ENCODE peak calls at places on chromosomes 1 and 21, in nine cellular contexts. One of them, this sample, is unnamed. For H3K4me1, the result is how much of the 10 kb centered on the place peaks cover.

GRCh38 chr1:30047576-30047975 is 675.8 kb downstream of the MATN1 start:
- DNase-seq in keratinocyte: no peak
- DNase-seq in PC-3: no peak
- DNase-seq in CD8-positive, alpha-beta T cell: no peak
- DNase-seq in small intestine: no peak
- DNase-seq in colonic mucosa: no peak
- DNase-seq in breast epithelium: no peak
- DNase-seq in BE2C: no peak
- DNase-seq in endothelial cell of umbilical vein: no peak
- DNase-seq in this sample: no peak

GRCh38 chr21:45894891-45895777 is 86.4 kb upstream of the COL6A1 start:
- DNase-seq in keratinocyte: no peak
- DNase-seq in PC-3: no peak
- DNase-seq in CD8-positive, alpha-beta T cell: no peak
- DNase-seq in small intestine: no peak
- DNase-seq in colonic mucosa: no peak
- DNase-seq in breast epithelium: no peak
- DNase-seq in BE2C: no peak
- DNase-seq in endothelial cell of umbilical vein: no peak
- DNase-seq in this sample: no peak

GRCh38 chr1:15258828-15259588 is 12.0 kb downstream of the FHAD1 start:
- DNase-seq in keratinocyte: no peak
- DNase-seq in PC-3: no peak
- DNase-seq in CD8-positive, alpha-beta T cell: no peak
- DNase-seq in small intestine: no peak
- DNase-seq in colonic mucosa: no peak
- DNase-seq in breast epithelium: no peak
- DNase-seq in BE2C: no peak
- DNase-seq in endothelial cell of umbilical vein: no peak
- DNase-seq in this sample: no peak

GRCh38 chr1:17117451-17118265 is 1.6 kb downstream of the PADI2 start:
- DNase-seq in keratinocyte: no peak
- DNase-seq in PC-3: no peak
- DNase-seq in CD8-positive, alpha-beta T cell: no peak
- DNase-seq in small intestine: no peak
- DNase-seq in colonic mucosa: no peak
- DNase-seq in breast epithelium: no peak
- DNase-seq in BE2C: no peak
- DNase-seq in endothelial cell of umbilical vein: no peak
- DNase-seq in this sample: no peak

GRCh38 chr1:161044908-161045748 is 649 bp downstream of the USF1 start:
- DNase-seq in keratinocyte: no peak
- DNase-seq in PC-3: peak
- DNase-seq in CD8-positive, alpha-beta T cell: peak
- DNase-seq in small intestine: peak
- DNase-seq in colonic mucosa: peak
- DNase-seq in breast epithelium: peak
- DNase-seq in BE2C: peak
- DNase-seq in endothelial cell of umbilical vein: peak
- DNase-seq in this sample: peak

GRCh38 chr1:76074321-76075187 is at the start of gene ST6GALNAC3:
- DNase-seq in keratinocyte: no peak
- DNase-seq in PC-3: no peak
- DNase-seq in CD8-positive, alpha-beta T cell: peak
- DNase-seq in small intestine: peak
- DNase-seq in colonic mucosa: peak
- DNase-seq in breast epithelium: peak
- DNase-seq in BE2C: peak
- DNase-seq in endothelial cell of umbilical vein: peak
- DNase-seq in this sample: peak

GRCh38 chr1:186828612-186829542 is at the start of gene PLA2G4A:
- DNase-seq in keratinocyte: peak
- DNase-seq in PC-3: peak
- DNase-seq in CD8-positive, alpha-beta T cell: no peak
- DNase-seq in small intestine: peak
- DNase-seq in colonic mucosa: peak
- DNase-seq in breast epithelium: no peak
- DNase-seq in BE2C: no peak
- DNase-seq in endothelial cell of umbilical vein: peak
- DNase-seq in this sample: peak

GRCh38 chr1:26302733-26303405 is 3.6 kb downstream of the UBXN11 start:
- DNase-seq in keratinocyte: no peak
- DNase-seq in PC-3: peak
- DNase-seq in CD8-positive, alpha-beta T cell: no peak
- DNase-seq in small intestine: no peak
- DNase-seq in colonic mucosa: no peak
- DNase-seq in breast epithelium: no peak
- DNase-seq in BE2C: no peak
- DNase-seq in endothelial cell of umbilical vein: no peak
- DNase-seq in this sample: no peak

GRCh38 chr1:28392027-28392652 is 22.6 kb downstream of the PHACTR4 start:
- DNase-seq in keratinocyte: no peak
- DNase-seq in PC-3: peak
- DNase-seq in CD8-positive, alpha-beta T cell: no peak
- DNase-seq in small intestine: no peak
- DNase-seq in colonic mucosa: no peak
- DNase-seq in breast epithelium: no peak
- DNase-seq in BE2C: no peak
- DNase-seq in endothelial cell of umbilical vein: no peak
- DNase-seq in this sample: peak

GRCh38 chr1:151443846-151444790 is 15.2 kb downstream of the POGZ start:
- DNase-seq in keratinocyte: peak
- DNase-seq in PC-3: peak
- DNase-seq in CD8-positive, alpha-beta T cell: peak
- DNase-seq in small intestine: peak
- DNase-seq in colonic mucosa: peak
- DNase-seq in breast epithelium: no peak
- DNase-seq in BE2C: peak
- DNase-seq in endothelial cell of umbilical vein: peak
- DNase-seq in this sample: peak

GRCh38 chr1:212133319-212133718 is 97.8 kb downstream of the DTL start:
- DNase-seq in keratinocyte: no peak
- DNase-seq in PC-3: no peak
- DNase-seq in CD8-positive, alpha-beta T cell: no peak
- DNase-seq in small intestine: no peak
- DNase-seq in colonic mucosa: no peak
- DNase-seq in breast epithelium: no peak
- DNase-seq in BE2C: no peak
- DNase-seq in endothelial cell of umbilical vein: no peak
- DNase-seq in this sample: no peak

GRCh38 chr1:34847094-34847493 is 12.5 kb downstream of the SMIM12 start:
- DNase-seq in keratinocyte: no peak
- DNase-seq in PC-3: no peak
- DNase-seq in CD8-positive, alpha-beta T cell: no peak
- DNase-seq in small intestine: no peak
- DNase-seq in colonic mucosa: no peak
- DNase-seq in breast epithelium: no peak
- DNase-seq in BE2C: no peak
- DNase-seq in endothelial cell of umbilical vein: peak
- DNase-seq in this sample: no peak

GRCh38 chr1:20733361-20733975 is 965 bp upstream of the SH2D5 start:
- DNase-seq in keratinocyte: no peak
- DNase-seq in PC-3: peak
- DNase-seq in CD8-positive, alpha-beta T cell: no peak
- DNase-seq in small intestine: no peak
- DNase-seq in colonic mucosa: no peak
- DNase-seq in breast epithelium: no peak
- DNase-seq in BE2C: no peak
- DNase-seq in endothelial cell of umbilical vein: no peak
- DNase-seq in this sample: no peak
- H3K4me3 ChIP-seq in keratinocyte: peak
- H3K4me3 ChIP-seq in PC-3: peak
- H3K4me3 ChIP-seq in CD8-positive, alpha-beta T cell: peak
- H3K4me3 ChIP-seq in small intestine: no peak
- H3K4me3 ChIP-seq in colonic mucosa: peak
- H3K4me3 ChIP-seq in breast epithelium: peak
- H3K4me3 ChIP-seq in BE2C: peak
- H3K4me3 ChIP-seq in endothelial cell of umbilical vein: no peak
- H3K4me3 ChIP-seq in this sample: no peak

DNA sequence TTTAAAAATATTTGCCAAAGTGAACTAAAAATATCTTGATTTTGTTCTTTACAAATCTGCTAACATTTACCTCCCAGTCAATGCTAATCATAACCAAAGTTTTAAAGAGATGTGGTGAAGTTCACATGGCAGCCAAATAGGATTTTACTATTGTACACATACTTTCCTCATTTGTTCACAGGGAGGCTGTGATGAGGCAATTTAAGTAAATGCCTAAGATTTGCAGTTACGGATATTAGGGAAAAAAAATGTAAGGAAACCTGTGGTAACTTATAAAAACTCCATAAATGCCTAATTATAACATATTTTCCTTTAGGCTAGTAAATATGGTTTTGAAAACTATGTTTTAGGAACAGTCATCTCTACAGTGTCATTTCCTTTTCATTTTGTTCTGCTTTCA is 32.4 kb downstream of the RGS5 start:
- DNase-seq in keratinocyte: no peak
- DNase-seq in PC-3: no peak
- DNase-seq in CD8-positive, alpha-beta T cell: no peak
- DNase-seq in small intestine: no peak
- DNase-seq in colonic mucosa: no peak
- DNase-seq in breast epithelium: no peak
- DNase-seq in BE2C: no peak
- DNase-seq in endothelial cell of umbilical vein: no peak
- DNase-seq in this sample: no peak
- H3K4me1 ChIP-seq in keratinocyte: under half
- H3K4me1 ChIP-seq in PC-3: half or more
- H3K4me1 ChIP-seq in CD8-positive, alpha-beta T cell: under half
- H3K4me1 ChIP-seq in small intestine: under half
- H3K4me1 ChIP-seq in colonic mucosa: under half
- H3K4me1 ChIP-seq in breast epithelium: under half
- H3K4me1 ChIP-seq in BE2C: half or more
- H3K4me1 ChIP-seq in endothelial cell of umbilical vein: half or more
- H3K4me1 ChIP-seq in this sample: under half

GRCh38 chr1:205590777-205591513 is 40.9 kb downstream of the ELK4 start:
- DNase-seq in keratinocyte: no peak
- DNase-seq in PC-3: no peak
- DNase-seq in CD8-positive, alpha-beta T cell: peak
- DNase-seq in small intestine: no peak
- DNase-seq in colonic mucosa: no peak
- DNase-seq in breast epithelium: no peak
- DNase-seq in BE2C: no peak
- DNase-seq in endothelial cell of umbilical vein: no peak
- DNase-seq in this sample: no peak

GRCh38 chr1:205590457-205590768 is 41.4 kb downstream of the ELK4 start:
- DNase-seq in keratinocyte: no peak
- DNase-seq in PC-3: no peak
- DNase-seq in CD8-positive, alpha-beta T cell: peak
- DNase-seq in small intestine: no peak
- DNase-seq in colonic mucosa: no peak
- DNase-seq in breast epithelium: no peak
- DNase-seq in BE2C: no peak
- DNase-seq in endothelial cell of umbilical vein: no peak
- DNase-seq in this sample: no peak

GRCh38 chr1:205593532-205593931 is 38.3 kb downstream of the ELK4 start:
- DNase-seq in keratinocyte: no peak
- DNase-seq in PC-3: no peak
- DNase-seq in CD8-positive, alpha-beta T cell: no peak
- DNase-seq in small intestine: no peak
- DNase-seq in colonic mucosa: no peak
- DNase-seq in breast epithelium: no peak
- DNase-seq in BE2C: no peak
- DNase-seq in endothelial cell of umbilical vein: peak
- DNase-seq in this sample: no peak

GRCh38 chr1:205592443-205593003 is 39.3 kb downstream of the ELK4 start:
- DNase-seq in keratinocyte: no peak
- DNase-seq in PC-3: no peak
- DNase-seq in CD8-positive, alpha-beta T cell: peak
- DNase-seq in small intestine: no peak
- DNase-seq in colonic mucosa: no peak
- DNase-seq in breast epithelium: no peak
- DNase-seq in BE2C: no peak
- DNase-seq in endothelial cell of umbilical vein: no peak
- DNase-seq in this sample: no peak

DNA sequence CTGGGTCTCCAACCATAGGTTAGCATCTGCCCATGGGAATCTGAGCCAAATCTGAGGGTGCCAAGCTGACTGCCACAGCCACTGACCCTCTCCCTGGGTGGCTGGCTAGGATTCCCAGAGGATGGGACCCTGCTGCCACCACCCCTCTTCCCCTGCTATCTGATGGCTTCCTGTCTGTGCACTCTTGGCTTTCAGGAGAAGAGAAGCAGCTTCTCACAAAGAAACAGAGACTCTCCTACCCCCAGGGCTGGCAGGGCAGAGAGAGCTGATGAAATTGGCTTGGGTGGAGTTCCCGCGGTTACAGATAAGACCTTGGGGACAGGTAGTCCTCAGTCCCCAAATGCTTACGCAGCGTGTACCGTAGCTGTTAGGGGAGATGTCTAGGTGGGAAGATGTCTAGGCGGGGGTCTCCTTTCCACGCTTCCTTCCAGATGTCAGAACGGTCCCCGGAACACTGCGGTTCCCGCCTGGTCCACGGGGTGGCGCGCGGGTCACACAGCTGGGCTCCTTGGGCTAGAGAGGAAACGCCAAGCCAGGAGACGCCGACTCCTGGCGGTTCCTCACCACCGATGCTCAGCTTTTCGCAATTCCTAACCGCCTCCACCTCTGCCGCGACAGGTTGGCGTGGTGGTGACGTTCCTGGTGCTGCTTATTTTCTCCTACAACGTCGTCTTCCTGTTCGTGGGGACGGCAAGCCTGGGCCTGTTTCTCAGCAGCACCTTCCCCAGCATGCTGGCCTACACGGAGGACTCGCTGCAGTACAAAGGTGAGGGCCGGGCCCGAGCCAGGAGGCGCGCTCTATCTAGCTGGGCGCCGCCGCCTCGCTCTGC is 40.1 kb downstream of the ELK4 start:
- DNase-seq in keratinocyte: peak
- DNase-seq in PC-3: peak
- DNase-seq in CD8-positive, alpha-beta T cell: peak
- DNase-seq in small intestine: peak
- DNase-seq in colonic mucosa: peak
- DNase-seq in breast epithelium: peak
- DNase-seq in BE2C: peak
- DNase-seq in endothelial cell of umbilical vein: peak
- DNase-seq in this sample: peak
- H3K4me3 ChIP-seq in keratinocyte: peak
- H3K4me3 ChIP-seq in PC-3: peak
- H3K4me3 ChIP-seq in CD8-positive, alpha-beta T cell: peak
- H3K4me3 ChIP-seq in small intestine: peak
- H3K4me3 ChIP-seq in colonic mucosa: peak
- H3K4me3 ChIP-seq in breast epithelium: peak
- H3K4me3 ChIP-seq in BE2C: peak
- H3K4me3 ChIP-seq in endothelial cell of umbilical vein: no peak
- H3K4me3 ChIP-seq in this sample: no peak

GRCh38 chr1:1852619-1853414 is 38.1 kb downstream of the GNB1 start:
- DNase-seq in keratinocyte: no peak
- DNase-seq in PC-3: no peak
- DNase-seq in CD8-positive, alpha-beta T cell: no peak
- DNase-seq in small intestine: no peak
- DNase-seq in colonic mucosa: no peak
- DNase-seq in breast epithelium: no peak
- DNase-seq in BE2C: no peak
- DNase-seq in endothelial cell of umbilical vein: no peak
- DNase-seq in this sample: no peak
- H3K4me1 ChIP-seq in keratinocyte: under half
- H3K4me1 ChIP-seq in PC-3: under half
- H3K4me1 ChIP-seq in CD8-positive, alpha-beta T cell: under half
- H3K4me1 ChIP-seq in small intestine: under half
- H3K4me1 ChIP-seq in colonic mucosa: under half
- H3K4me1 ChIP-seq in breast epithelium: under half
- H3K4me1 ChIP-seq in BE2C: under half
- H3K4me1 ChIP-seq in endothelial cell of umbilical vein: under half
- H3K4me1 ChIP-seq in this sample: under half